ENCODE peak calls at places on chromosomes 12 and 14, in eight cellular contexts. One of them, this sample, is unnamed.

GRCh38 chr14:68682166-68683103 is 110.4 kb downstream of the ZFP36L1 start:
- DNase-seq in PC-3: peak; percentile 95
- DNase-seq in lung: peak; percentile 63
- DNase-seq in transverse colon: peak; percentile 38
- DNase-seq in breast epithelium: no peak
- DNase-seq in GM23338: no peak
- DNase-seq in neural progenitor cell: no peak
- DNase-seq in mucosa of descending colon: no peak
- DNase-seq in this sample: no peak

GRCh38 chr12:122423258-122424165 is 1.0 kb upstream of the CLIP1 start:
- DNase-seq in PC-3: no peak
- DNase-seq in lung: peak; percentile 31
- DNase-seq in transverse colon: peak; percentile 31
- DNase-seq in breast epithelium: no peak
- DNase-seq in GM23338: peak; percentile 69
- DNase-seq in neural progenitor cell: peak; percentile 88
- DNase-seq in mucosa of descending colon: no peak
- DNase-seq in this sample: no peak

GRCh38 chr12:60689137-60689536 is 1093.3 kb downstream of the SLC16A7 start:
- DNase-seq in PC-3: no peak
- DNase-seq in lung: no peak
- DNase-seq in transverse colon: no peak
- DNase-seq in breast epithelium: no peak
- DNase-seq in GM23338: peak; percentile 59
- DNase-seq in neural progenitor cell: no peak
- DNase-seq in mucosa of descending colon: no peak
- DNase-seq in this sample: no peak

GRCh38 chr14:54567634-54568561 is 970 bp downstream of the SAMD4A start:
- DNase-seq in PC-3: peak; percentile 73
- DNase-seq in lung: peak; percentile 50
- DNase-seq in transverse colon: peak; percentile 49
- DNase-seq in breast epithelium: no peak
- DNase-seq in GM23338: peak; percentile 81
- DNase-seq in neural progenitor cell: peak; percentile 85
- DNase-seq in mucosa of descending colon: peak; percentile 76
- DNase-seq in this sample: peak; percentile 65

GRCh38 chr12:63294327-63294632 is 143.3 kb upstream of the AVPR1A start:
- DNase-seq in PC-3: peak; percentile 87
- DNase-seq in lung: no peak
- DNase-seq in transverse colon: no peak
- DNase-seq in breast epithelium: no peak
- DNase-seq in GM23338: no peak
- DNase-seq in neural progenitor cell: no peak
- DNase-seq in mucosa of descending colon: no peak
- DNase-seq in this sample: no peak

GRCh38 chr12:109475993-109476806 is 900 bp downstream of the KCTD10 start:
- DNase-seq in PC-3: no peak
- DNase-seq in lung: no peak
- DNase-seq in transverse colon: no peak
- DNase-seq in breast epithelium: no peak
- DNase-seq in GM23338: peak; percentile 55
- DNase-seq in neural progenitor cell: peak; percentile 24
- DNase-seq in mucosa of descending colon: no peak
- DNase-seq in this sample: no peak

GRCh38 chr12:65654230-65654629 is 170.1 kb upstream of the HMGA2 start:
- DNase-seq in PC-3: no peak
- DNase-seq in lung: no peak
- DNase-seq in transverse colon: no peak
- DNase-seq in breast epithelium: no peak
- DNase-seq in GM23338: no peak
- DNase-seq in neural progenitor cell: no peak
- DNase-seq in mucosa of descending colon: no peak
- DNase-seq in this sample: no peak

GRCh38 chr12:19908825-19909224 is 459.5 kb upstream of the PDE3A start:
- DNase-seq in PC-3: no peak
- DNase-seq in lung: no peak
- DNase-seq in transverse colon: no peak
- DNase-seq in breast epithelium: no peak
- DNase-seq in GM23338: no peak
- DNase-seq in neural progenitor cell: no peak
- DNase-seq in mucosa of descending colon: no peak
- DNase-seq in this sample: no peak

GRCh38 chr14:21044106-21044618 is 2.0 kb downstream of the RNASE7 start:
- DNase-seq in PC-3: no peak
- DNase-seq in lung: no peak
- DNase-seq in transverse colon: peak; percentile 37
- DNase-seq in breast epithelium: no peak
- DNase-seq in GM23338: no peak
- DNase-seq in neural progenitor cell: no peak
- DNase-seq in mucosa of descending colon: no peak
- DNase-seq in this sample: no peak

GRCh38 chr14:79407572-79407971 is 803.7 kb downstream of the DIO2 start:
- DNase-seq in PC-3: peak; percentile 35
- DNase-seq in lung: no peak
- DNase-seq in transverse colon: no peak
- DNase-seq in breast epithelium: no peak
- DNase-seq in GM23338: no peak
- DNase-seq in neural progenitor cell: no peak
- DNase-seq in mucosa of descending colon: no peak
- DNase-seq in this sample: no peak

GRCh38 chr12:125324861-125325260 is 259.6 kb downstream of the AACS start:
- DNase-seq in PC-3: no peak
- DNase-seq in lung: no peak
- DNase-seq in transverse colon: no peak
- DNase-seq in breast epithelium: no peak
- DNase-seq in GM23338: no peak
- DNase-seq in neural progenitor cell: no peak
- DNase-seq in mucosa of descending colon: no peak
- DNase-seq in this sample: no peak

GRCh38 chr12:125332900-125333299 is 267.7 kb downstream of the AACS start:
- DNase-seq in PC-3: no peak
- DNase-seq in lung: no peak
- DNase-seq in transverse colon: no peak
- DNase-seq in breast epithelium: no peak
- DNase-seq in GM23338: peak; percentile 77
- DNase-seq in neural progenitor cell: no peak
- DNase-seq in mucosa of descending colon: no peak
- DNase-seq in this sample: no peak

GRCh38 chr12:125330645-125331341 is 265.6 kb downstream of the AACS start:
- DNase-seq in PC-3: peak; percentile 57
- DNase-seq in lung: peak; percentile 48
- DNase-seq in transverse colon: peak; percentile 74
- DNase-seq in breast epithelium: peak; percentile 56
- DNase-seq in GM23338: peak; percentile 87
- DNase-seq in neural progenitor cell: peak; percentile 91
- DNase-seq in mucosa of descending colon: peak; percentile 58
- DNase-seq in this sample: peak; percentile 45

GRCh38 chr12:125331342-125332052 is 266.3 kb downstream of the AACS start:
- DNase-seq in PC-3: no peak
- DNase-seq in lung: no peak
- DNase-seq in transverse colon: no peak
- DNase-seq in breast epithelium: no peak
- DNase-seq in GM23338: peak; percentile 11
- DNase-seq in neural progenitor cell: no peak
- DNase-seq in mucosa of descending colon: no peak
- DNase-seq in this sample: peak; percentile 5

DNA sequence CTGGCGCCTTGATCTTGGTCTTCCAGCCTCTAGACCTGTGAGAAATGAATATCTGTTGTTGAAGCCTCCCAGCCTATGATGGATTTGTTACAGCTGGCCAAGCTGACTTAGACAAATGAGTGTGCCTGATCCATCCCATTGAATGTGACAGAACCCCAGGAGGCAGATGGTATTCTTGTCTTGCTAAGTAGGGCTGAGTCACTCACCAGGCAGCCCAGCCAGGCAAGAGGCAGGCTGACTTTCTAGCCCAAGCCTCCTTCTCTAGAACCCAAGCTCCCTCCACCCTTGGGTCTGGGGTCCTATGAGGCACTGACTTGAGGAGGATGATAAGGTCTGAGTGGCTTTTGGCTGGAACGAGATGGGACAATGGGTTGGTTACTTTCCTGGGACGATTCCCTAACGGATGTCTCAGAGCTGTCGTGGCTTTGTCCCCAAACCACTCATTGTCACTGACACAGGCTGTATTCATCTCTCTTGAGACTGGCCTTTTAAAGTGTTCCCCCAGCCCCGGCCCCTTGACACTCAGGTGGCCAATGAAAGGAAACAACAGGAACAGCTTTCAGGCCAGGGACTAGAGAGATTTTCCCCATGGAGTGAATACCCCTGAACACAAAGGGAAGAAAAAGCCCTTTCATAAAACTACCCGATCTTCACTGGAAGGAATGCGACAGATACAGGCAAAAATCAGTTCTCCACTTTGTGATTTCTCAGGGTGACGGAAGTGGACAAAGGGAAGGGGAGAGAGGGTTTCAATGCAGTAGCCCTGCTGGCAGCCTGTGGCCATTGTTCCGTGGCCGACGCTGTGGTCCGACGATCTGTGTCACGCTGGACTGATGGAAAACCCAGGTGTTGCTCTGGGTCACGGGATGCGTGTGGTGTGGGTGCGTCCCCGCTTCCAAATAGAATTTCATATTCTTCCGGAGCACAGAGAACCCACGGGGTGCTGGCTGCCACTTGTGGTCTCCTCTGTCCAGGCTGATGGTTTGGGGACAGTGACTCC is 264.3 kb downstream of the AACS start:
- DNase-seq in PC-3: no peak
- DNase-seq in lung: no peak
- DNase-seq in transverse colon: no peak
- DNase-seq in breast epithelium: no peak
- DNase-seq in GM23338: peak; percentile 77
- DNase-seq in neural progenitor cell: peak; percentile 86
- DNase-seq in mucosa of descending colon: no peak
- DNase-seq in this sample: no peak
- TF ChIP-seq CTCF in PC-3: no peak
- TF ChIP-seq CTCF in lung: no peak
- TF ChIP-seq CTCF in transverse colon: no peak
- TF ChIP-seq CTCF in breast epithelium: no peak
- TF ChIP-seq CTCF in GM23338: no peak
- TF ChIP-seq CTCF in neural progenitor cell: no peak
- TF ChIP-seq CTCF in mucosa of descending colon: no peak
- TF ChIP-seq CTCF in this sample: no peak

DNA sequence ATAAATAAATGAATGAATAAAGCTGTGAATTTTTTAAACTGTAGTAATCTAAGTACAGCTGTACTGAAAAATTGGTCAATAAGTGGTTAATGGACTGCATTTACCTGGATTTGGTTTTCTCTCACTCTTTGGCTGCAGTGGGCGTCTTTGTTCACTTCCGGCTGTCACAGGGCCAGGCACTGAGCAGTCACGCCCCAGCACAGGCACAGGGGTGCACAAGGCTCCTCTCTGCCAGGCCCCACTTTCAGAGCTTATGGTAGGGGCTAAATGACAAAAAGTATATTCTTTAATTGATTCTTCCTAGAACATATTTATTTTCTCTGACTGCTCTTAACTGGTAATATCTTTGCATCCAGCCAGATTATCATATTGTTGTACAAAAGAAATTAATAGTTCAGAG is 70.6 kb upstream of the DYNC1H1 start:
- DNase-seq in PC-3: no peak
- DNase-seq in lung: no peak
- DNase-seq in transverse colon: peak; percentile 8
- DNase-seq in breast epithelium: no peak
- DNase-seq in GM23338: no peak
- DNase-seq in neural progenitor cell: no peak
- DNase-seq in mucosa of descending colon: no peak
- DNase-seq in this sample: no peak
- H3K36me3 ChIP-seq in PC-3: peaks cover 30% of the 10 kb centered on the region
- H3K36me3 ChIP-seq in lung: peaks cover 27% of the 10 kb centered on the region
- H3K36me3 ChIP-seq in transverse colon: peaks cover 24% of the 10 kb centered on the region
- H3K36me3 ChIP-seq in breast epithelium: no peaks in the 10 kb centered on the region
- H3K36me3 ChIP-seq in GM23338: peaks cover 9% of the 10 kb centered on the region
- H3K36me3 ChIP-seq in neural progenitor cell: peaks cover 11% of the 10 kb centered on the region
- H3K36me3 ChIP-seq in mucosa of descending colon: peaks cover 2% of the 10 kb centered on the region
- H3K36me3 ChIP-seq in this sample: peaks cover 8% of the 10 kb centered on the region

GRCh38 chr14:91253795-91254323 is 9.4 kb upstream of the GPR68 start:
- DNase-seq in PC-3: no peak
- DNase-seq in lung: no peak
- DNase-seq in transverse colon: no peak
- DNase-seq in breast epithelium: no peak
- DNase-seq in GM23338: no peak
- DNase-seq in neural progenitor cell: no peak
- DNase-seq in mucosa of descending colon: peak; percentile 54
- DNase-seq in this sample: no peak
- H3K4me3 ChIP-seq in PC-3: peak overlapping the region; percentile 71
- H3K4me3 ChIP-seq in lung: peak overlapping the region; percentile 42
- H3K4me3 ChIP-seq in transverse colon: peak overlapping the region; percentile 26
- H3K4me3 ChIP-seq in breast epithelium: peak overlapping the region; percentile 48
- H3K4me3 ChIP-seq in GM23338: peak overlapping the region; percentile 80
- H3K4me3 ChIP-seq in neural progenitor cell: peak overlapping the region; percentile 78
- H3K4me3 ChIP-seq in mucosa of descending colon: no peak overlapping the region
- H3K4me3 ChIP-seq in this sample: peak overlapping the region; percentile 59

GRCh38 chr14:106442857-106443256 is 916.5 kb downstream of the TMEM121 start:
- DNase-seq in PC-3: no peak
- DNase-seq in lung: no peak
- DNase-seq in transverse colon: no peak
- DNase-seq in breast epithelium: no peak
- DNase-seq in GM23338: no peak
- DNase-seq in neural progenitor cell: no peak
- DNase-seq in mucosa of descending colon: no peak
- DNase-seq in this sample: peak; percentile 59
- TF ChIP-seq CTCF in PC-3: no peak
- TF ChIP-seq CTCF in lung: no peak
- TF ChIP-seq CTCF in transverse colon: no peak
- TF ChIP-seq CTCF in breast epithelium: no peak
- TF ChIP-seq CTCF in GM23338: no peak
- TF ChIP-seq CTCF in neural progenitor cell: no peak
- TF ChIP-seq CTCF in mucosa of descending colon: no peak
- TF ChIP-seq CTCF in this sample: peak; percentile 65

DNA sequence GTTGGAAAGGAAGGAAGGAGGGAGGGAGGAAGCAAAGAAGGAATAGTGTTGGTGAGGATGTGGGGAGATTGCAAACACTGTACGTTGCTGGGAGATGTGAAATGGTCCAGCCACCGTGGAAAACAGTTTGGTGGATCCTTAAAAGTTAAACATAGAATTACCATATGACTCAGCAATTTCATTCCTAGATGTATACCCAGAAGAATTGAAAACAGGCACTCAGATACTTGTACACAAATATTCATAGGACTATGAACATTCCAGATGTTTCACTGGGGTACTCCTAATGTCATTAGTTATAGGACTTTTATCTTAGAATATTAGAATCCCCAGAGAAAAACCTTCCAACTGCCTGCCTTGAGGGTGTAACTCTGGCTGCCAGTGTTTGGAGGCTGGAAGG is 94.8 kb downstream of the DNAI7 start:
- DNase-seq in PC-3: no peak
- DNase-seq in lung: no peak
- DNase-seq in transverse colon: no peak
- DNase-seq in breast epithelium: no peak
- DNase-seq in GM23338: no peak
- DNase-seq in neural progenitor cell: no peak
- DNase-seq in mucosa of descending colon: no peak
- DNase-seq in this sample: no peak
- H3K36me3 ChIP-seq in PC-3: no peaks in the 10 kb centered on the region
- H3K36me3 ChIP-seq in lung: no peaks in the 10 kb centered on the region
- H3K36me3 ChIP-seq in transverse colon: no peaks in the 10 kb centered on the region
- H3K36me3 ChIP-seq in breast epithelium: no peaks in the 10 kb centered on the region
- H3K36me3 ChIP-seq in GM23338: no peaks in the 10 kb centered on the region
- H3K36me3 ChIP-seq in neural progenitor cell: no peaks in the 10 kb centered on the region
- H3K36me3 ChIP-seq in mucosa of descending colon: no peaks in the 10 kb centered on the region
- H3K36me3 ChIP-seq in this sample: peaks cover 9% of the 10 kb centered on the region

This sample was measured in GM06990.